ENCODE peak calls at places on chromosome X, in six cellular contexts. R is Jurkat, Clone E6-1; F is hypothalamus; K is GM12865; Z is mesenteric fat pad; M is neuronal stem cell. G is an unnamed sample.

GRCh38 chrX:38236901-38237615 is 16.4 kb upstream of the SRPX start:
- DNase-seq in K (no peak), M (no peak), Z (no peak), F (no peak), R (no peak), G (no peak)

GRCh38 chrX:51496501-51497291 is at the start of gene NUDT11:
- DNase-seq in R (peak), Z (no peak), M (peak), K (peak), F (peak), G (peak)

GRCh38 chrX:154775611-154776349 is 13.1 kb downstream of the DKC1 start:
- DNase-seq in M (no peak), R (no peak), F (no peak), Z (no peak), K (peak), G (no peak)

GRCh38 chrX:133776072-133776471 is 209.3 kb downstream of the GPC3 start:
- DNase-seq in K (peak), R (peak), M (no peak), F (no peak), Z (no peak), G (peak)

GRCh38 chrX:27600686-27601085 is 10.5 kb downstream of the DCAF8L2 start:
- DNase-seq in K (no peak), Z (no peak), M (no peak), R (no peak), F (no peak), G (no peak)

GRCh38 chrX:121831601-121832000 is 784.2 kb downstream of the GLUD2 start:
- DNase-seq in M (no peak), F (no peak), Z (no peak), R (no peak), K (no peak), G (no peak)

GRCh38 chrX:154333837-154334271 is 38.3 kb downstream of the TKTL1 start:
- DNase-seq in F (no peak), Z (no peak), R (no peak), K (peak), M (no peak), G (no peak)

GRCh38 chrX:10010686-10011085 is 43.5 kb downstream of the CLDN34 start:
- DNase-seq in R (no peak), M (no peak), K (no peak), Z (no peak), F (no peak), G (no peak)

GRCh38 chrX:115459883-115460564 is 101.0 kb upstream of the PLS3 start:
- DNase-seq in R (no peak), Z (no peak), F (no peak), M (no peak), K (no peak), G (no peak)

GRCh38 chrX:123779908-123780396 is 47.1 kb upstream of the THOC2 start:
- DNase-seq in M (no peak), R (no peak), F (no peak), Z (no peak), K (no peak), G (no peak)

GRCh38 chrX:132037479-132037993 is 14.4 kb downstream of the STK26 start:
- DNase-seq in M (no peak), Z (no peak), F (no peak), R (no peak), K (no peak), G (no peak)

GRCh38 chrX:128931071-128931470 is 592.2 kb downstream of the SMARCA1 start:
- DNase-seq in R (no peak), M (no peak), Z (no peak), K (no peak), F (no peak), G (no peak)

GRCh38 chrX:8607326-8607725 is 124.6 kb downstream of the ANOS1 start:
- DNase-seq in F (no peak), K (no peak), R (no peak), M (no peak), Z (no peak), G (no peak)

GRCh38 chrX:80747832-80748231 is 61.8 kb downstream of the BRWD3 start:
- DNase-seq in K (peak), Z (no peak), R (no peak), M (no peak), F (no peak), G (no peak)

GRCh38 chrX:105460366-105460765 is 239.9 kb upstream of the TEX13A start:
- DNase-seq in K (no peak), M (no peak), F (no peak), Z (no peak), R (no peak), G (no peak)

GRCh38 chrX:70066646-70067045 is 4.4 kb downstream of the OTUD6A start:
- DNase-seq in F (no peak), R (no peak), M (no peak), Z (no peak), K (no peak), G (no peak)

GRCh38 chrX:11273544-11273943 is 19.7 kb upstream of the AMELX start:
- DNase-seq in F (no peak), K (no peak), R (no peak), M (no peak), Z (no peak), G (no peak)

GRCh38 chrX:136767104-136767941 is 13.4 kb downstream of the ARHGEF6 start:
- DNase-seq in M (peak), Z (peak), K (peak), F (peak), R (no peak), G (peak)

GRCh38 chrX:130994671-130995070 is 63.5 kb upstream of the ARHGAP36 start:
- DNase-seq in R (peak), M (peak), Z (no peak), K (peak), F (no peak), G (no peak)

GRCh38 chrX:20711366-20711765 is 444.7 kb upstream of the RPS6KA3 start:
- DNase-seq in Z (no peak), K (no peak), M (no peak), F (no peak), R (no peak), G (no peak)

GRCh38 chrX:135740683-135741149 is 27.3 kb downstream of the CT45A3 start:
- DNase-seq in F (no peak), R (peak), M (no peak), Z (peak), K (peak), G (no peak)

GRCh38 chrX:8971116-8971515 is 62.8 kb downstream of the FAM9B start:
- DNase-seq in R (peak), Z (no peak), F (no peak), K (peak), M (no peak), G (peak)

GRCh38 chrX:152177052-152177451 is 38.7 kb upstream of the MAGEA10 start:
- DNase-seq in K (no peak), M (no peak), Z (no peak), F (no peak), R (no peak), G (no peak)

GRCh38 chrX:19670854-19671620 is 155.7 kb upstream of the MAP3K15 start:
- DNase-seq in M (peak), Z (no peak), K (no peak), R (no peak), F (peak), G (peak)

GRCh38 chrX:113384628-113385027 is 544.0 kb upstream of the AMOT start:
- DNase-seq in R (no peak), Z (no peak), K (no peak), M (no peak), F (peak), G (peak)

GRCh38 chrX:47093248-47093647 is 15.0 kb downstream of the RGN start:
- DNase-seq in K (peak), R (peak), F (no peak), M (no peak), Z (no peak), G (peak)

GRCh38 chrX:69386681-69387080 is 117.4 kb upstream of the NALF2 start:
- DNase-seq in R (no peak), K (no peak), Z (no peak), F (no peak), M (no peak), G (no peak)

GRCh38 chrX:69948398-69948797 is 101.3 kb downstream of the AWAT2 start:
- DNase-seq in Z (no peak), R (no peak), F (no peak), K (no peak), M (no peak), G (no peak)

GRCh38 chrX:70410921-70411320 is 12.2 kb upstream of the GDPD2 start:
- DNase-seq in R (no peak), K (no peak), F (no peak), M (no peak), Z (no peak), G (no peak)

GRCh38 chrX:1521459-1521956 is 15.5 kb downstream of the P2RY8 start:
- DNase-seq in M (no peak), Z (no peak), R (no peak), K (peak), F (no peak), G (no peak)

GRCh38 chrX:34560180-34560579 is 96.9 kb downstream of the TMEM47 start:
- DNase-seq in M (no peak), F (no peak), Z (no peak), R (no peak), K (no peak), G (no peak)

GRCh38 chrX:132270021-132270420 is 50.8 kb upstream of the RAP2C start:
- DNase-seq in F (no peak), M (no peak), K (no peak), Z (no peak), R (no peak), G (no peak)

GRCh38 chrX:96538104-96538725 is 146.4 kb upstream of the DIAPH2 start:
- DNase-seq in K (no peak), M (no peak), R (no peak), F (no peak), Z (no peak), G (no peak)

GRCh38 chrX:41350150-41350975 is 16.4 kb downstream of the DDX3X start:
- DNase-seq in R (no peak), Z (no peak), K (no peak), F (no peak), M (no peak), G (no peak)

GRCh38 chrX:105098812-105099211 is 121.7 kb downstream of the TEX13A start:
- DNase-seq in M (no peak), K (no peak), Z (no peak), R (no peak), F (no peak), G (no peak)

GRCh38 chrX:29461039-29461438 is 754.3 kb upstream of the MAGEB2 start:
- DNase-seq in K (no peak), F (no peak), Z (no peak), M (no peak), R (no peak), G (no peak)

GRCh38 chrX:20514358-20514757 is 247.6 kb upstream of the RPS6KA3 start:
- DNase-seq in F (no peak), M (no peak), K (no peak), R (no peak), Z (no peak), G (no peak)

GRCh38 chrX:65488496-65488895 is 46.1 kb downstream of the LAS1L start:
- DNase-seq in F (no peak), K (no peak), M (no peak), Z (no peak), R (no peak), G (no peak)

GRCh38 chrX:154378059-154378798 is 866 bp upstream of the EMD start:
- DNase-seq in K (no peak), Z (no peak), F (peak), M (no peak), R (no peak), G (no peak)